ENCODE peak calls at places on chromosomes 6 and 20, in six cellular contexts. One of them, this sample, is unnamed.

GRCh38 chr20:53837126-53837826 is 233.1 kb downstream of the BCAS1 start:
- DNase-seq in heart left ventricle: no peak
- DNase-seq in foreskin fibroblast: no peak
- DNase-seq in BJ: no peak
- DNase-seq in right atrium auricular region: no peak
- DNase-seq in HCT116: no peak
- DNase-seq in this sample: no peak

GRCh38 chr6:71072508-71072907 is 115.6 kb upstream of the B3GAT2 start:
- DNase-seq in foreskin fibroblast: peak; percentile 3
- DNase-seq in right atrium auricular region: no peak
- DNase-seq in HCT116: no peak
- DNase-seq in BJ: no peak
- DNase-seq in heart left ventricle: no peak
- DNase-seq in this sample: no peak

GRCh38 chr6:46170357-46171289 is at the start of gene ENPP5:
- DNase-seq in HCT116: peak; percentile 87
- DNase-seq in heart left ventricle: peak; percentile 74
- DNase-seq in right atrium auricular region: peak; percentile 71
- DNase-seq in foreskin fibroblast: no peak
- DNase-seq in BJ: no peak
- DNase-seq in this sample: peak; percentile 76

GRCh38 chr6:114989279-114989964 is 646.6 kb upstream of the HS3ST5 start:
- DNase-seq in HCT116: no peak
- DNase-seq in BJ: no peak
- DNase-seq in foreskin fibroblast: no peak
- DNase-seq in heart left ventricle: no peak
- DNase-seq in right atrium auricular region: no peak
- DNase-seq in this sample: no peak

GRCh38 chr6:82415820-82416219 is 52.2 kb downstream of the TPBG start:
- DNase-seq in BJ: no peak
- DNase-seq in foreskin fibroblast: no peak
- DNase-seq in HCT116: no peak
- DNase-seq in right atrium auricular region: no peak
- DNase-seq in heart left ventricle: no peak
- DNase-seq in this sample: no peak

GRCh38 chr20:63108247-63108646 is 101.5 kb upstream of the BHLHE23 start:
- DNase-seq in HCT116: no peak
- DNase-seq in BJ: no peak
- DNase-seq in right atrium auricular region: no peak
- DNase-seq in heart left ventricle: no peak
- DNase-seq in foreskin fibroblast: no peak
- DNase-seq in this sample: no peak

GRCh38 chr6:2961491-2961890 is 9.9 kb downstream of the SERPINB6 start:
- DNase-seq in foreskin fibroblast: no peak
- DNase-seq in right atrium auricular region: no peak
- DNase-seq in BJ: no peak
- DNase-seq in heart left ventricle: no peak
- DNase-seq in HCT116: no peak
- DNase-seq in this sample: no peak

GRCh38 chr20:48605364-48606116 is 222.3 kb downstream of the PREX1 start:
- DNase-seq in BJ: no peak
- DNase-seq in HCT116: no peak
- DNase-seq in right atrium auricular region: no peak
- DNase-seq in heart left ventricle: no peak
- DNase-seq in foreskin fibroblast: no peak
- DNase-seq in this sample: no peak

GRCh38 chr6:142262231-142262630 is 39.6 kb upstream of the ADGRG6 start:
- DNase-seq in heart left ventricle: no peak
- DNase-seq in right atrium auricular region: no peak
- DNase-seq in HCT116: no peak
- DNase-seq in foreskin fibroblast: no peak
- DNase-seq in BJ: no peak
- DNase-seq in this sample: no peak

GRCh38 chr20:24781061-24781980 is 167.7 kb upstream of the CST7 start:
- DNase-seq in right atrium auricular region: no peak
- DNase-seq in HCT116: no peak
- DNase-seq in BJ: no peak
- DNase-seq in heart left ventricle: no peak
- DNase-seq in foreskin fibroblast: peak; percentile 16
- DNase-seq in this sample: no peak

GRCh38 chr6:148538251-148539190 is 195.9 kb downstream of the SASH1 start:
- DNase-seq in right atrium auricular region: no peak
- DNase-seq in BJ: peak; percentile 49
- DNase-seq in heart left ventricle: no peak
- DNase-seq in HCT116: no peak
- DNase-seq in foreskin fibroblast: peak; percentile 71
- DNase-seq in this sample: no peak

GRCh38 chr6:41422156-41422555 is 86.7 kb downstream of the NCR2 start:
- DNase-seq in BJ: no peak
- DNase-seq in heart left ventricle: no peak
- DNase-seq in right atrium auricular region: no peak
- DNase-seq in HCT116: no peak
- DNase-seq in foreskin fibroblast: no peak
- DNase-seq in this sample: no peak

GRCh38 chr6:14770572-14770971 is 475.3 kb upstream of the JARID2 start:
- DNase-seq in BJ: peak; percentile 50
- DNase-seq in foreskin fibroblast: peak; percentile 38
- DNase-seq in heart left ventricle: peak; percentile 13
- DNase-seq in right atrium auricular region: no peak
- DNase-seq in HCT116: no peak
- DNase-seq in this sample: no peak

GRCh38 chr6:121837545-121838229 is 402.2 kb downstream of the GJA1 start:
- DNase-seq in BJ: no peak
- DNase-seq in right atrium auricular region: no peak
- DNase-seq in foreskin fibroblast: no peak
- DNase-seq in heart left ventricle: no peak
- DNase-seq in HCT116: no peak
- DNase-seq in this sample: no peak

GRCh38 chr20:61556116-61556515 is 304.1 kb downstream of the CDH4 start:
- DNase-seq in right atrium auricular region: no peak
- DNase-seq in foreskin fibroblast: peak; percentile 87
- DNase-seq in HCT116: no peak
- DNase-seq in heart left ventricle: no peak
- DNase-seq in BJ: peak; percentile 76
- DNase-seq in this sample: no peak

GRCh38 chr6:66533921-66534404 is 826.9 kb upstream of the EYS start:
- DNase-seq in HCT116: no peak
- DNase-seq in foreskin fibroblast: no peak
- DNase-seq in BJ: no peak
- DNase-seq in heart left ventricle: no peak
- DNase-seq in right atrium auricular region: no peak
- DNase-seq in this sample: no peak

GRCh38 chr6:137882225-137882961 is 15.3 kb downstream of the TNFAIP3 start:
- DNase-seq in HCT116: no peak
- DNase-seq in foreskin fibroblast: no peak
- DNase-seq in BJ: no peak
- DNase-seq in heart left ventricle: no peak
- DNase-seq in right atrium auricular region: no peak
- DNase-seq in this sample: no peak

GRCh38 chr6:33709605-33710295 is 1.8 kb downstream of the UQCC2 start:
- DNase-seq in heart left ventricle: no peak
- DNase-seq in foreskin fibroblast: no peak
- DNase-seq in BJ: no peak
- DNase-seq in right atrium auricular region: no peak
- DNase-seq in HCT116: no peak
- DNase-seq in this sample: no peak

GRCh38 chr20:50379049-50379990 is 130.9 kb upstream of the PTPN1 start:
- DNase-seq in heart left ventricle: peak; percentile 89
- DNase-seq in HCT116: no peak
- DNase-seq in right atrium auricular region: peak; percentile 99
- DNase-seq in foreskin fibroblast: peak; percentile 92
- DNase-seq in BJ: peak; percentile 74
- DNase-seq in this sample: no peak

GRCh38 chr6:109076421-109076820 is 18.2 kb downstream of the SESN1 start:
- DNase-seq in BJ: no peak
- DNase-seq in foreskin fibroblast: peak; percentile 35
- DNase-seq in HCT116: no peak
- DNase-seq in heart left ventricle: no peak
- DNase-seq in right atrium auricular region: no peak
- DNase-seq in this sample: no peak

GRCh38 chr20:21048841-21049273 is 57.3 kb downstream of the LINC00237 start:
- DNase-seq in heart left ventricle: no peak
- DNase-seq in BJ: no peak
- DNase-seq in right atrium auricular region: no peak
- DNase-seq in HCT116: peak; percentile 28
- DNase-seq in foreskin fibroblast: no peak
- DNase-seq in this sample: peak; percentile 27
- TF ChIP-seq CTCF in heart left ventricle: peak; percentile 37
- TF ChIP-seq CTCF in BJ: peak; percentile 72
- TF ChIP-seq CTCF in right atrium auricular region: no peak
- TF ChIP-seq CTCF in HCT116: peak; percentile 98
- TF ChIP-seq CTCF in foreskin fibroblast: peak; percentile 29
- TF ChIP-seq CTCF in this sample: peak; percentile 68

DNA sequence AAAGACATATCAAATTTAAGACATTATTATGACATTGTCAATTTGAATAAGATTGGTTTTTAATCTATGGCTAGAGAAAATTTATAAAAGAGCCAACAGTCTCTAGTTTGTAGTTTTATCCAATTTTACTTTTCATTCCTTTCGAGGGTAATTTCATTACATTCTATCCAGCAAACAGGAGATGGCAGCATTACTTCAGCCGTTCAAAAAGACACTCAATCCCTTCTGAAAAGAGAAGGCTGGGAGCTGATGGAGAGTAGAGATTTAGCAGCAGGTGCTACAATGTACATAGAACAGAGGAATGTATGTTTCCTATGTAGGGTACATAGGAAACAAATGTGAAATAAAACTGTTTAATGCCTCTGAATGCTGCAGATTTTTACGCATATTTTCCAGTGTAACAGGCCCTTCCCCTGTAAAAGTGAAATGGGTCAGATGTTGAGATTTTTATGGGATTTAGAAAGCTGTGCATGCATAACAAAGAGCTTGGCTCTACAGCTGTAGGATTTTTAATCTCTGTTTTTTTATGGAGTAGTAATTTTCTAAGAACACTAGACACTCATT is 15.9 kb downstream of the RPS12 start:
- DNase-seq in heart left ventricle: no peak
- DNase-seq in right atrium auricular region: no peak
- DNase-seq in HCT116: no peak
- DNase-seq in BJ: no peak
- DNase-seq in foreskin fibroblast: no peak
- DNase-seq in this sample: no peak
- TF ChIP-seq CTCF in heart left ventricle: peak; percentile 51
- TF ChIP-seq CTCF in right atrium auricular region: no peak
- TF ChIP-seq CTCF in HCT116: peak; percentile 53
- TF ChIP-seq CTCF in BJ: peak; percentile 50
- TF ChIP-seq CTCF in foreskin fibroblast: peak; percentile 43
- TF ChIP-seq CTCF in this sample: no peak

DNA sequence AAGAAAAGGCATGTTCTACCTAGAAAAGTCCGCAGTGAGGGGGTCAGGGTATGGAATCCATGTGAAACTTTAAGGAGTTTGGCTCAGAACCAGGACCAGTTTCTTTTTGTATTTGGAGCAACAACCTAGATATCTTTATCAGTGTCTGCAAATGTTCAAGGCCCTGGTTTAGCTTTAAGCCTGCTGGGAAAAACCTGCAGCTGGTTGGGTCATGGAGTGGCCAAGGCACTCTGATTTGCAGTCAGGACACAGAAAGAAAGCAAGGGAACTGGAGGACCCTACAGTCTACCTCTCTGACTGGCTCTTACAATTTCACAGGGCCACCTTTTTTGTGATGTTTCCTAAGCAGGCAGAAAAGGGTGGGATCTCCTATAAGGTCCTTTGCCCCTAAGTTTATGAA is 33.7 kb downstream of the GSTA2 start:
- DNase-seq in heart left ventricle: no peak
- DNase-seq in BJ: no peak
- DNase-seq in HCT116: no peak
- DNase-seq in foreskin fibroblast: no peak
- DNase-seq in right atrium auricular region: no peak
- DNase-seq in this sample: no peak
- TF ChIP-seq CTCF in heart left ventricle: no peak
- TF ChIP-seq CTCF in BJ: no peak
- TF ChIP-seq CTCF in HCT116: no peak
- TF ChIP-seq CTCF in foreskin fibroblast: no peak
- TF ChIP-seq CTCF in right atrium auricular region: no peak
- TF ChIP-seq CTCF in this sample: no peak

DNA sequence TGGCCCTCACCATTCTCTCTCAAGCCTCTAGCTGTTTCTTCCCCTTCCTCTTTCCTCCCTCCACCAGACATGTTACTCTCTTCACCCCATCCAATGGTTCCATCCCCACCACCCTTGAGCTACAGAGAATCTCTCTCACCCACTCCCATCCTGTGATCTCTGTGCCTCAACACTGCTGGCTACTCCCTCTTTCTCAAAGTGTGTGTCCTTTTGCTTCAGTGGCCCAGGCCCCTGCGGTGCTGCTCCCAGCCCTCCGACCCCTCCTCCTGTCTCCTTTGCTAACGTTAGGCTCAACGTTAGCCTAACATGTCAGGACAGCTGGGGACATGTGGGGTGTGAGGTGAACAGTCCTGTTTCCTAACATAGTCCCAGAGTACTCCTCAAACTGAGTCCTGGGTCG is 5.9 kb downstream of the NELFE start:
- DNase-seq in HCT116: no peak
- DNase-seq in heart left ventricle: no peak
- DNase-seq in BJ: no peak
- DNase-seq in foreskin fibroblast: no peak
- DNase-seq in right atrium auricular region: no peak
- DNase-seq in this sample: no peak
- TF ChIP-seq CTCF in HCT116: no peak
- TF ChIP-seq CTCF in heart left ventricle: no peak
- TF ChIP-seq CTCF in BJ: no peak
- TF ChIP-seq CTCF in foreskin fibroblast: no peak
- TF ChIP-seq CTCF in right atrium auricular region: no peak
- TF ChIP-seq CTCF in this sample: no peak

DNA sequence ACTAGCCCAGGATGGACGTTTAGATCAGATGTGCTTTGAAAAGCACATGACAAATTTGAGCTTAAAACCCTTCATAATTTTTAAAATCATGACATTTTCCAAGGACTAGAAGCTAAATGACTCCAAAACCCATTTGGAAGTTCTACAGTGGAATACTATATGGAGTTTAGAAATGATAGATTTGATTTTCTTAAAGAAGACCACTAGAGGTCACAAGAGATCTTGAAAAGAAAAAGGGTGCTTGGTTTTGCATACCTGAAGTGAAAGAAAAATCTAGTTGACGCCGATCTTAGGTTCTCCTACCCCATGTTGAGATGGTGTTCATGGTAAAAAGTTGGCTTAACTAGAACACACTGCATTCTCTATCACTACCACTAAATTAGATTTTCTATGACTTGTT is 31.5 kb downstream of the CFAP61 start:
- DNase-seq in heart left ventricle: no peak
- DNase-seq in HCT116: peak; percentile 19
- DNase-seq in right atrium auricular region: no peak
- DNase-seq in foreskin fibroblast: no peak
- DNase-seq in BJ: no peak
- DNase-seq in this sample: no peak
- TF ChIP-seq CTCF in heart left ventricle: peak; percentile 65
- TF ChIP-seq CTCF in HCT116: peak; percentile 29
- TF ChIP-seq CTCF in right atrium auricular region: no peak
- TF ChIP-seq CTCF in foreskin fibroblast: peak; percentile 19
- TF ChIP-seq CTCF in BJ: peak; percentile 45
- TF ChIP-seq CTCF in this sample: peak; percentile 75

DNA sequence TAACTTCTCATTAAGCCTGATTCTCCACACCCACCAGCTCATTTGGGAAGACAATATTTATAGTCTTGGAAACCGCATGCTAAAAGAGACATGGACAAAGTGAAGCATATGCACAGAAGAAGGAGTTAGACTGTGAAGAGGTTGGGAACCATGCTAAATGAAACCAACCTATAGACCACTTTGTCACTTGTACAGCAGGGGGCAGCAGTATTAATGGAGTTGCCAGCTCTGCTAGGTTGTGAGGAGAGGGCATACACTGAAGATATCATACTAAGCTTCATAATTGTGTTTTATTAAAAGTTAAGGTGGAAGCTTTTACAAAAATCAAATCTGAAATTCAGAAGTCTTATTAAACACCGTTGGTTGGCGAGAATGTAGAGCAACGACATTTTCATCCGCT is 38.3 kb upstream of the HMGCLL1 start:
- DNase-seq in foreskin fibroblast: peak; percentile 22
- DNase-seq in HCT116: peak; percentile 27
- DNase-seq in BJ: no peak
- DNase-seq in right atrium auricular region: no peak
- DNase-seq in heart left ventricle: no peak
- DNase-seq in this sample: no peak
- TF ChIP-seq CTCF in foreskin fibroblast: peak; percentile 58
- TF ChIP-seq CTCF in HCT116: peak; percentile 60
- TF ChIP-seq CTCF in BJ: peak; percentile 71
- TF ChIP-seq CTCF in right atrium auricular region: no peak
- TF ChIP-seq CTCF in heart left ventricle: peak; percentile 21
- TF ChIP-seq CTCF in this sample: no peak